ENCODE peak calls at places on chromosomes 12 and 14, in ten cellular contexts. One of them, this sample, is unnamed.

GRCh38 chr12:11771356-11771755 is 121.9 kb downstream of the ETV6 start:
- DNase-seq in natural killer cell: no peak
- DNase-seq in HS-5: no peak
- DNase-seq in SK-N-MC: no peak
- DNase-seq in T-helper 1 cell: no peak
- DNase-seq in non-pigmented ciliary epithelial cell: no peak
- DNase-seq in bronchial epithelial cell: peak
- DNase-seq in sciatic nerve: no peak
- DNase-seq in renal cortical epithelial cell: peak
- DNase-seq in lower leg skin: no peak
- DNase-seq in this sample: no peak

GRCh38 chr12:65199604-65200003 is 30.2 kb downstream of the LEMD3 start:
- DNase-seq in lower leg skin: no peak
- DNase-seq in HS-5: no peak
- DNase-seq in bronchial epithelial cell: peak
- DNase-seq in natural killer cell: no peak
- DNase-seq in T-helper 1 cell: no peak
- DNase-seq in SK-N-MC: no peak
- DNase-seq in renal cortical epithelial cell: no peak
- DNase-seq in sciatic nerve: no peak
- DNase-seq in non-pigmented ciliary epithelial cell: no peak
- DNase-seq in this sample: no peak

GRCh38 chr12:24780969-24781368 is 167.9 kb downstream of the BCAT1 start:
- DNase-seq in sciatic nerve: no peak
- DNase-seq in natural killer cell: no peak
- DNase-seq in HS-5: peak
- DNase-seq in non-pigmented ciliary epithelial cell: no peak
- DNase-seq in SK-N-MC: peak
- DNase-seq in renal cortical epithelial cell: peak
- DNase-seq in bronchial epithelial cell: peak
- DNase-seq in T-helper 1 cell: no peak
- DNase-seq in lower leg skin: no peak
- DNase-seq in this sample: no peak

GRCh38 chr12:108442077-108442476 is 73.0 kb upstream of the FICD start:
- DNase-seq in sciatic nerve: no peak
- DNase-seq in lower leg skin: no peak
- DNase-seq in renal cortical epithelial cell: no peak
- DNase-seq in natural killer cell: no peak
- DNase-seq in non-pigmented ciliary epithelial cell: no peak
- DNase-seq in HS-5: no peak
- DNase-seq in SK-N-MC: peak
- DNase-seq in T-helper 1 cell: no peak
- DNase-seq in bronchial epithelial cell: no peak
- DNase-seq in this sample: no peak

GRCh38 chr12:120818416-120818815 is 85.7 kb downstream of the SPPL3 start:
- DNase-seq in natural killer cell: no peak
- DNase-seq in renal cortical epithelial cell: no peak
- DNase-seq in lower leg skin: no peak
- DNase-seq in bronchial epithelial cell: no peak
- DNase-seq in SK-N-MC: no peak
- DNase-seq in non-pigmented ciliary epithelial cell: no peak
- DNase-seq in sciatic nerve: no peak
- DNase-seq in T-helper 1 cell: no peak
- DNase-seq in HS-5: no peak
- DNase-seq in this sample: no peak

GRCh38 chr14:61221906-61222305 is 59.2 kb downstream of the TMEM30B start:
- DNase-seq in sciatic nerve: no peak
- DNase-seq in HS-5: no peak
- DNase-seq in renal cortical epithelial cell: no peak
- DNase-seq in bronchial epithelial cell: peak
- DNase-seq in SK-N-MC: no peak
- DNase-seq in T-helper 1 cell: no peak
- DNase-seq in lower leg skin: no peak
- DNase-seq in natural killer cell: no peak
- DNase-seq in non-pigmented ciliary epithelial cell: no peak
- DNase-seq in this sample: no peak

GRCh38 chr12:124395986-124396385 is 101.1 kb downstream of the RFLNA start:
- DNase-seq in natural killer cell: no peak
- DNase-seq in T-helper 1 cell: no peak
- DNase-seq in sciatic nerve: no peak
- DNase-seq in HS-5: no peak
- DNase-seq in bronchial epithelial cell: no peak
- DNase-seq in renal cortical epithelial cell: no peak
- DNase-seq in lower leg skin: no peak
- DNase-seq in non-pigmented ciliary epithelial cell: no peak
- DNase-seq in SK-N-MC: no peak
- DNase-seq in this sample: no peak

GRCh38 chr12:5964913-5965900 is 20.1 kb upstream of the ANO2 start:
- DNase-seq in natural killer cell: no peak
- DNase-seq in non-pigmented ciliary epithelial cell: no peak
- DNase-seq in bronchial epithelial cell: peak
- DNase-seq in T-helper 1 cell: no peak
- DNase-seq in sciatic nerve: no peak
- DNase-seq in SK-N-MC: no peak
- DNase-seq in renal cortical epithelial cell: peak
- DNase-seq in HS-5: no peak
- DNase-seq in lower leg skin: no peak
- DNase-seq in this sample: no peak

GRCh38 chr12:24494401-24494800 is 454.5 kb downstream of the BCAT1 start:
- DNase-seq in SK-N-MC: no peak
- DNase-seq in HS-5: no peak
- DNase-seq in lower leg skin: no peak
- DNase-seq in sciatic nerve: no peak
- DNase-seq in renal cortical epithelial cell: peak
- DNase-seq in T-helper 1 cell: no peak
- DNase-seq in natural killer cell: no peak
- DNase-seq in non-pigmented ciliary epithelial cell: no peak
- DNase-seq in bronchial epithelial cell: no peak
- DNase-seq in this sample: no peak

GRCh38 chr14:60999536-60999935 is 18.5 kb downstream of the SLC38A6 start:
- DNase-seq in sciatic nerve: no peak
- DNase-seq in renal cortical epithelial cell: no peak
- DNase-seq in lower leg skin: no peak
- DNase-seq in SK-N-MC: no peak
- DNase-seq in HS-5: no peak
- DNase-seq in natural killer cell: no peak
- DNase-seq in bronchial epithelial cell: no peak
- DNase-seq in T-helper 1 cell: no peak
- DNase-seq in non-pigmented ciliary epithelial cell: no peak
- DNase-seq in this sample: no peak

GRCh38 chr14:51653096-51653814 is 1.5 kb downstream of the FRMD6 start:
- DNase-seq in SK-N-MC: peak
- DNase-seq in sciatic nerve: no peak
- DNase-seq in natural killer cell: no peak
- DNase-seq in T-helper 1 cell: no peak
- DNase-seq in non-pigmented ciliary epithelial cell: peak
- DNase-seq in bronchial epithelial cell: peak
- DNase-seq in lower leg skin: no peak
- DNase-seq in HS-5: peak
- DNase-seq in renal cortical epithelial cell: peak
- DNase-seq in this sample: peak

GRCh38 chr12:90060031-90060430 is 351.4 kb upstream of the ATP2B1 start:
- DNase-seq in lower leg skin: no peak
- DNase-seq in non-pigmented ciliary epithelial cell: no peak
- DNase-seq in bronchial epithelial cell: no peak
- DNase-seq in HS-5: no peak
- DNase-seq in sciatic nerve: no peak
- DNase-seq in SK-N-MC: no peak
- DNase-seq in natural killer cell: no peak
- DNase-seq in T-helper 1 cell: no peak
- DNase-seq in renal cortical epithelial cell: no peak
- DNase-seq in this sample: no peak

GRCh38 chr14:71206766-71207371 is 299.6 kb downstream of the PCNX1 start:
- DNase-seq in HS-5: peak
- DNase-seq in lower leg skin: peak
- DNase-seq in renal cortical epithelial cell: peak
- DNase-seq in non-pigmented ciliary epithelial cell: peak
- DNase-seq in SK-N-MC: no peak
- DNase-seq in natural killer cell: no peak
- DNase-seq in sciatic nerve: no peak
- DNase-seq in T-helper 1 cell: no peak
- DNase-seq in bronchial epithelial cell: peak
- DNase-seq in this sample: no peak

GRCh38 chr14:64475585-64476273 is 10.4 kb downstream of the AKAP5 start:
- DNase-seq in non-pigmented ciliary epithelial cell: no peak
- DNase-seq in bronchial epithelial cell: no peak
- DNase-seq in SK-N-MC: no peak
- DNase-seq in sciatic nerve: no peak
- DNase-seq in lower leg skin: no peak
- DNase-seq in renal cortical epithelial cell: no peak
- DNase-seq in T-helper 1 cell: no peak
- DNase-seq in HS-5: no peak
- DNase-seq in natural killer cell: no peak
- DNase-seq in this sample: no peak

GRCh38 chr12:1812650-1813302 is 7.6 kb upstream of the LRTM2 start:
- DNase-seq in bronchial epithelial cell: peak
- DNase-seq in non-pigmented ciliary epithelial cell: no peak
- DNase-seq in T-helper 1 cell: no peak
- DNase-seq in HS-5: no peak
- DNase-seq in renal cortical epithelial cell: peak
- DNase-seq in natural killer cell: no peak
- DNase-seq in SK-N-MC: no peak
- DNase-seq in sciatic nerve: no peak
- DNase-seq in lower leg skin: no peak
- DNase-seq in this sample: no peak

GRCh38 chr14:54312166-54312801 is 84.5 kb upstream of the CDKN3 start:
- DNase-seq in sciatic nerve: no peak
- DNase-seq in non-pigmented ciliary epithelial cell: peak
- DNase-seq in T-helper 1 cell: no peak
- DNase-seq in SK-N-MC: peak
- DNase-seq in renal cortical epithelial cell: peak
- DNase-seq in HS-5: peak
- DNase-seq in lower leg skin: no peak
- DNase-seq in bronchial epithelial cell: peak
- DNase-seq in natural killer cell: no peak
- DNase-seq in this sample: no peak

GRCh38 chr14:51539571-51540037 is 112.1 kb upstream of the FRMD6 start:
- DNase-seq in bronchial epithelial cell: peak
- DNase-seq in non-pigmented ciliary epithelial cell: peak
- DNase-seq in SK-N-MC: no peak
- DNase-seq in T-helper 1 cell: no peak
- DNase-seq in renal cortical epithelial cell: peak
- DNase-seq in sciatic nerve: no peak
- DNase-seq in HS-5: peak
- DNase-seq in lower leg skin: no peak
- DNase-seq in natural killer cell: no peak
- DNase-seq in this sample: no peak

GRCh38 chr14:92711976-92712653 is 36.3 kb downstream of the LGMN start:
- DNase-seq in bronchial epithelial cell: no peak
- DNase-seq in HS-5: no peak
- DNase-seq in sciatic nerve: no peak
- DNase-seq in non-pigmented ciliary epithelial cell: no peak
- DNase-seq in renal cortical epithelial cell: no peak
- DNase-seq in SK-N-MC: no peak
- DNase-seq in natural killer cell: no peak
- DNase-seq in lower leg skin: no peak
- DNase-seq in T-helper 1 cell: no peak
- DNase-seq in this sample: no peak

GRCh38 chr12:122467983-122468382 is 32.7 kb downstream of the ZCCHC8 start:
- DNase-seq in SK-N-MC: no peak
- DNase-seq in non-pigmented ciliary epithelial cell: no peak
- DNase-seq in sciatic nerve: no peak
- DNase-seq in T-helper 1 cell: no peak
- DNase-seq in HS-5: no peak
- DNase-seq in natural killer cell: no peak
- DNase-seq in lower leg skin: no peak
- DNase-seq in bronchial epithelial cell: peak
- DNase-seq in renal cortical epithelial cell: peak
- DNase-seq in this sample: no peak

This sample was measured in naive thymus-derived CD8-positive, alpha-beta T cell.